ENCODE peak calls at places on chromosomes 5 and 9, in six cellular contexts. Q is Panc1, U is K562, F is uterus, A is left ventricle myocardium inferior, G is lung. E is an unnamed sample. For H3K27me3, the result is how much of the 10 kb centered on the place peaks cover.

GRCh38 chr5:44862808-44863207 is 54.1 kb downstream of the MRPS30 start:
- DNase-seq in U (no peak), G (no peak), Q (no peak), F (no peak), A (no peak), E (no peak)

GRCh38 chr5:73967347-73967746 is 341.4 kb downstream of the ARHGEF28 start:
- DNase-seq in Q (no peak), F (no peak), A (no peak), G (no peak), U (no peak), E (no peak)

GRCh38 chr9:14136047-14136446 is 177.9 kb downstream of the NFIB start:
- DNase-seq in F (no peak), Q (no peak), G (no peak), A (no peak), U (no peak), E (no peak)

GRCh38 chr9:35904966-35905781 is 828 bp upstream of the HRCT1 start:
- DNase-seq in G (peak), F (no peak), Q (no peak), A (no peak), U (no peak), E (no peak)

GRCh38 chr5:19886123-19886921 is 101.7 kb downstream of the CDH18 start:
- DNase-seq in A (no peak), G (no peak), Q (peak), U (no peak), F (no peak), E (no peak)

GRCh38 chr5:56358703-56359428 is 125.7 kb upstream of the ANKRD55 start:
- DNase-seq in G (no peak), Q (no peak), U (no peak), F (peak), A (no peak), E (no peak)

GRCh38 chr5:99037668-99038067 is 108.9 kb upstream of the CHD1 start:
- DNase-seq in A (no peak), U (no peak), G (no peak), F (no peak), Q (no peak), E (no peak)

GRCh38 chr9:81848472-81848871 is 79.8 kb upstream of the SPATA31D4 start:
- DNase-seq in Q (no peak), G (no peak), F (no peak), A (no peak), U (no peak), E (no peak)

GRCh38 chr5:418681-419121 is 24.3 kb upstream of the EXOC3 start:
- DNase-seq in Q (no peak), A (no peak), G (no peak), F (no peak), U (no peak), E (peak)

GRCh38 chr9:18543406-18543965 is 69.5 kb downstream of the ADAMTSL1 start:
- DNase-seq in U (no peak), A (no peak), Q (no peak), F (peak), G (no peak), E (no peak)

GRCh38 chr5:8905021-8905420 is 640.9 kb downstream of the SEMA5A start:
- DNase-seq in F (no peak), U (no peak), A (no peak), G (no peak), Q (no peak), E (no peak)

GRCh38 chr9:13354733-13355132 is 75.2 kb upstream of the MPDZ start:
- DNase-seq in A (no peak), U (no peak), Q (no peak), G (no peak), F (no peak), E (no peak)

GRCh38 chr9:91421987-91422765 is 1.5 kb downstream of the NFIL3 start:
- DNase-seq in Q (no peak), G (no peak), A (no peak), F (peak), U (no peak), E (no peak)

GRCh38 chr5:130923543-130924159 is 241.4 kb downstream of the HINT1 start:
- DNase-seq in U (no peak), Q (no peak), G (no peak), F (no peak), A (no peak), E (peak)

GRCh38 chr5:78548216-78548615 is 100.4 kb downstream of the LHFPL2 start:
- DNase-seq in U (no peak), G (no peak), A (no peak), F (no peak), Q (no peak), E (no peak)

GRCh38 chr9:28951945-28952344 is 1378.7 kb upstream of the C9orf72 start:
- DNase-seq in U (no peak), G (no peak), Q (no peak), A (no peak), F (no peak), E (no peak)

GRCh38 chr5:56299212-56299611 is 66.1 kb upstream of the ANKRD55 start:
- DNase-seq in G (no peak), Q (no peak), U (no peak), A (peak), F (no peak), E (peak)

GRCh38 chr5:6583049-6583880 is 49.6 kb downstream of the NSUN2 start:
- DNase-seq in A (peak), G (peak), U (peak), F (no peak), Q (no peak), E (peak)

GRCh38 chr5:179680780-179681411 is at the start of gene CBY3:
- DNase-seq in F (no peak), G (no peak), U (no peak), Q (no peak), A (no peak), E (no peak)

GRCh38 chr5:178116406-178116885 is 3.1 kb downstream of the N4BP3 start:
- DNase-seq in G (no peak), U (no peak), F (no peak), A (no peak), Q (no peak), E (no peak)

DNA sequence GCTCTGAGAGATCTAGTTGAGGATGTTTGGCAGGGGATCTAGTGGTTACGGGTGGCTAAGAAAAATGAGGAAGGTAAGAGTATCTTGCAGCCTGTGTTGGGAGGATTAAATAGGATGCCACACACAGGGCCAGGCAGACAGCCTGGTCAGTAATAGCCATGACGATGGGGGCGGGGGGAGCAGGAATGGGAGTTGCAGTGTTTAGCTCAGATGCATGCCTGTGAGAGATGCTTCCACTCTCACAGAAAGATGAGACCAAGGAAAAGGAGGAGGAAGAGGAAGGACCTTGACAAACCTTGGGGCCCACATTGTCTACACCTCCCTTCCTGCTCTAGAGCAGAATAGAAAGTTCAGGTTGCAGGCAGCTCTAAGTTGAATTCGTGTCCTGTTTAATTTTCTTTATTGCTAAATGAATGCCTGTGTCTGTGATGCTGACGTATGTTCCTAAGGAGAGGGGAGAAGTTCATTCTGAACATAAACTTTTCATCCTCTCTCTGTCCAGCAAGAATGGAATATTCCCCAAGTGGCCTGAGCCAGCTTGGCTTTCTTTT is 28.7 kb downstream of the TGFBI start:
- DNase-seq in Q (no peak), A (no peak), G (no peak), F (no peak), U (no peak), E (no peak)
- H3K27ac ChIP-seq in Q (peak), A (peak), G (no peak), F (peak), U (no peak), E (no peak)

DNA sequence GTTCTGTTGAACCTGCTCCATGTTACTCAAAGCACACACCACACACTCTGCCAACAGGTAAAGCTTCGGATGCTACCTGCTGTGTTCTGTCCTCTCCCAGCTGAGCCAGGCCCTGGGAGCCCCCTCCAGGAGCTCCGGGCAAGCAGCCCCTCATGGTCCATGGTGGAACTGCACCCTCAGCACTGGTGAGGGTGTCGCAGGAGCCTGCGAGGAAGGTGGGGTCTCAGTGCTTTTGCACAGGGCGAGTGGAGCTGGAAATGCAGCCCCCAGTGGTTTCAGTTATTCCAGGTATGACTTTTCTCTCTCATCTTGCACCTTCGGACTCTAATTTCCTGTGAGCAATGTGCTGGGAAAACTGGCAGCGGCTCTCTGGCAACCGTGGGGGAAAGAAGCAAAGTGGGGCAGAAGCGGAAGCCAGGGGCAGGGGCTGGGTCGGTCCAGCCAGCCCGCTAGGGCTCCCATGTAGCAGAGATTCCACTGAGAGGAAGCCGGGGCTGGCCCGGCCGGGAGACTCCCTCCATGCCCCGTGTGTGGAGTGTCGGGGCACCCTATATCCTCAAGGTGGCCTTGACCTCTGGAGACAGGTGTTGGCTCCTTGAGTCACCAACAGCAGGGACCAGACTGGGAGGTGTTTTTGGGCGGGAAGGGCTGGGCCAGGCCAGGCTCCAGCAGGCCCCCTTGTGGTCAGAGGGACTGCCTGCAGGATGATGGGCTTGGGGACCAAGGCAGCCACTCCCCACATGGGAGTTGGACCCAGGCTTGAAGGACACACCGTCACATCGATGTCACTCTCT is 75.6 kb upstream of the PRSS3 start:
- DNase-seq in U (peak), A (peak), G (no peak), F (no peak), Q (no peak), E (peak)
- H3K27me3 ChIP-seq in U (under half), A (under half), G (under half), F (under half), Q (under half), E (under half)

DNA sequence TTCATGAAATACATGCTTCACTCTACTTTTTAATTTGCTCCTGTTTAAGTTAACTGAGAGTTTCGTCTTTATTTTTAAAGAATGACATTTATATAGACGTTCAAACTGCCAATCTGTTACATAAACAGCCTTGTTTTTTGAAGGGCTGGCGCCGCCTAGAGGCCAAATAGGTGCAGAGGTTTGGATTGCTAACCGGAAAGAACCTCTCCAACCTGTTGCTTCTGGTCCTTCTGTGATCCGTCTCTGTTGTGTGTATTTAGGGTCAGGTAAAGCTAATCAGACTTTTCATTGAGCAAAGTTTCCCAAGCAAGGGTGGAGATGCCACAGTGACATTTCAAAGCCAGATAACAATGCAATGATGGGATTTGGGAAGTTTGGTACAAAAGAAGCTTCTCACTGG is 39.5 kb upstream of the GLIS3 start:
- DNase-seq in A (peak), G (peak), Q (peak), F (peak), U (peak), E (peak)
- H3K27ac ChIP-seq in A (no peak), G (no peak), Q (no peak), F (no peak), U (no peak), E (no peak)

GRCh38 chr9:131818089-131818488 is 78.2 kb upstream of the RAPGEF1 start:
- DNase-seq in F (no peak), A (no peak), G (no peak), Q (no peak), U (no peak), E (no peak)
- H3K27me3 ChIP-seq in F (under half), A (half or more), G (under half), Q (under half), U (half or more), E (under half)

GRCh38 chr9:109500421-109500974 is 2.4 kb upstream of the PTPN3 start:
- DNase-seq in G (no peak), F (no peak), A (no peak), U (no peak), Q (no peak), E (no peak)

GRCh38 chr9:109497193-109498165 is 628 bp downstream of the PTPN3 start:
- DNase-seq in F (no peak), U (no peak), Q (no peak), G (no peak), A (no peak), E (no peak)

GRCh38 chr9:109499631-109500120 is 1.6 kb upstream of the PTPN3 start:
- DNase-seq in Q (no peak), U (no peak), A (peak), G (peak), F (no peak), E (peak)

GRCh38 chr9:109498195-109499060 is at the start of gene PTPN3:
- DNase-seq in F (no peak), A (no peak), G (no peak), Q (no peak), U (no peak), E (peak)

DNA sequence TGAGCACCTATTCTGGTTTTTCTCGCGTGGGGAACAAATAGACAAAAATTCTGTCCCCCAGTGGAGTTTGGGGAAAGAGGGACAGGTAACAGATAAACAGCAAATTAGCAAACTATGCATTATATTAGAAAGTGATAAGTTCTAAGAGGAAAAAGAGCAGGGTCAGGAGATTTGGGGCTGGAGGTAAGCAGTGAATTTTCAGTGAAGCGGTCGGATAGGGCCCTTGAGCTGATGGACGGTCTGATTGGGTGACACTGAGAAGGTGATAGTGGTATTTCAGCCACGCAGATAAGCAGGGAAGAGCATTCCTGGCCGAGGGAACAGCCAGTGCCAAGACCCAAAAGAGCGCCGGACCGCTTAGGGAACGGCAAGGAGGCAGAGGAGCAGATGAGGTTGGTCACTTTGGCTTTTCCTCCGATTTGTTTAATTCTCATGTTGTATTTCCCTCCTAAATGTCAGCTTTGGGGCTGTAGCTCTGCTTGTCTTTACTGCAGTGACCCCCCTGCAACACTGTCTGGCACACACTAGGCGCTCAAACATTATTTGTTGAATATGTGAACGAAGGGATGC is 1.0 kb upstream of the PTPN3 start:
- DNase-seq in G (no peak), A (no peak), U (no peak), Q (no peak), F (no peak), E (no peak)
- H3K27ac ChIP-seq in G (peak), A (no peak), U (no peak), Q (peak), F (no peak), E (no peak)

GRCh38 chr5:100755435-100755834 is 147.6 kb downstream of the ST8SIA4 start:
- DNase-seq in U (no peak), F (no peak), A (no peak), G (no peak), Q (no peak), E (no peak)

GRCh38 chr5:100758780-100759179 is 144.3 kb downstream of the ST8SIA4 start:
- DNase-seq in U (no peak), F (no peak), A (no peak), Q (no peak), G (no peak), E (no peak)

GRCh38 chr5:100757618-100758017 is 145.5 kb downstream of the ST8SIA4 start:
- DNase-seq in A (no peak), F (no peak), U (no peak), Q (no peak), G (no peak), E (no peak)

GRCh38 chr5:100760700-100761099 is 142.4 kb downstream of the ST8SIA4 start:
- DNase-seq in Q (no peak), U (no peak), F (no peak), A (no peak), G (no peak), E (no peak)

GRCh38 chr5:100758306-100758705 is 144.8 kb downstream of the ST8SIA4 start:
- DNase-seq in U (no peak), F (no peak), G (no peak), Q (no peak), A (no peak), E (no peak)
- H3K27me3 ChIP-seq in U (under half), F (under half), G (under half), Q (under half), A (under half), E (under half)

GRCh38 chr9:98002808-98003207 is 19.7 kb downstream of the ANP32B start:
- DNase-seq in U (no peak), Q (no peak), A (no peak), F (no peak), G (no peak), E (no peak)
- H3K27ac ChIP-seq in U (no peak), Q (no peak), A (no peak), F (peak), G (no peak), E (no peak)

GRCh38 chr5:181060924-181061323 is 20.9 kb downstream of the BTNL9 start:
- DNase-seq in U (no peak), F (no peak), Q (no peak), A (no peak), G (no peak), E (no peak)

GRCh38 chr5:181060231-181060590 is 20.1 kb downstream of the BTNL9 start:
- DNase-seq in F (no peak), U (no peak), Q (no peak), A (no peak), G (no peak), E (no peak)

GRCh38 chr5:181059297-181060230 is 19.5 kb downstream of the BTNL9 start:
- DNase-seq in G (no peak), U (no peak), A (no peak), Q (no peak), F (no peak), E (no peak)

GRCh38 chr5:181058321-181058720 is 18.3 kb downstream of the BTNL9 start:
- DNase-seq in A (no peak), G (no peak), U (no peak), Q (no peak), F (no peak), E (no peak)

DNA sequence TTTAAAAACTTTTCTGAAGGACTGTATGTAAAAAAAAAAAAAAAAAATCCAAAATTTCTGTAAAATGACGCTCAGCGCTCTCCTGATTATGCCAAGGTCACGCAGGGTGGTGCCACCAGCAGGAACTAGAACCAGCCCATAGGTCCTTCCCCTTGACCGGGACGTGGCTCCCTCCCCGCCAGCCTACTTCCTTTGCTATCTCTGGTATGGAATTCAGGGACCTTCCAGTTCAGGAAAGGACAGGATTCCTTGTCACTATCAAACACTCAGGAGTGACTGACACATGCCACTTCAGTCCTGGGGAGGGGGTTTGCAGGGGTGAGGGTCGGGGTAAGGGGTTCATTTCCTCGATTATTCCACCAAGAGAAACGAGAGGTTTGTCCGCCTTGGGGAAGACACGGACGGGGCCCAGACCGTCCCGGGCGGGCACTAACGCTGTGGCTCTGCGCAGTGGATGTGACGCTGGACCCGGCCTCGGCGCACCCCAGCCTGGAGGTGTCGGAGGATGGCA is 18.8 kb downstream of the BTNL9 start:
- DNase-seq in A (no peak), Q (no peak), U (no peak), G (no peak), F (no peak), E (no peak)
- H3K27me3 ChIP-seq in A (half or more), Q (under half), U (under half), G (under half), F (under half), E (under half)

E was measured in WERI-Rb-1.